ENCODE peak calls at places on chromosomes 1 and 21, in nine cellular contexts. One of them, this sample, is unnamed.

GRCh38 chr1:50497007-50497406 is 73.8 kb upstream of the DMRTA2 start:
- DNase-seq in activated CD8-positive, alpha-beta memory T cell treated with anti-CD3 and anti-CD28 coated beads, Interleukin-2, amount 10 ng/mL, durations not matched to agents 7 days and 5 days: no peak
- DNase-seq in NCI-H226: no peak
- DNase-seq in RKO: no peak
- DNase-seq in RCC 7860: no peak
- DNase-seq in epithelial cell of esophagus: no peak
- DNase-seq in nephron progenitor cell: no peak
- DNase-seq in AG04450: no peak
- DNase-seq in activated T-helper 1 cell treated with anti-CD3 and anti-CD28 coated beads, Interleukin-2, amount 50 U/mL, for 16 hours: no peak
- DNase-seq in this sample: no peak

GRCh38 chr1:16183157-16183556 is 27.3 kb upstream of the EPHA2 start:
- DNase-seq in activated CD8-positive, alpha-beta memory T cell treated with anti-CD3 and anti-CD28 coated beads, Interleukin-2, amount 10 ng/mL, durations not matched to agents 7 days and 5 days: no peak
- DNase-seq in NCI-H226: peak
- DNase-seq in RKO: peak
- DNase-seq in RCC 7860: peak
- DNase-seq in epithelial cell of esophagus: peak
- DNase-seq in nephron progenitor cell: no peak
- DNase-seq in AG04450: no peak
- DNase-seq in activated T-helper 1 cell treated with anti-CD3 and anti-CD28 coated beads, Interleukin-2, amount 50 U/mL, for 16 hours: no peak
- DNase-seq in this sample: no peak

GRCh38 chr1:7574121-7575040 is 196.7 kb upstream of the VAMP3 start:
- DNase-seq in activated CD8-positive, alpha-beta memory T cell treated with anti-CD3 and anti-CD28 coated beads, Interleukin-2, amount 10 ng/mL, durations not matched to agents 7 days and 5 days: no peak
- DNase-seq in NCI-H226: no peak
- DNase-seq in RKO: no peak
- DNase-seq in RCC 7860: no peak
- DNase-seq in epithelial cell of esophagus: no peak
- DNase-seq in nephron progenitor cell: no peak
- DNase-seq in AG04450: no peak
- DNase-seq in activated T-helper 1 cell treated with anti-CD3 and anti-CD28 coated beads, Interleukin-2, amount 50 U/mL, for 16 hours: no peak
- DNase-seq in this sample: no peak

GRCh38 chr1:202599669-202600431 is 110.4 kb downstream of the SYT2 start:
- DNase-seq in activated CD8-positive, alpha-beta memory T cell treated with anti-CD3 and anti-CD28 coated beads, Interleukin-2, amount 10 ng/mL, durations not matched to agents 7 days and 5 days: peak
- DNase-seq in NCI-H226: peak
- DNase-seq in RKO: peak
- DNase-seq in RCC 7860: peak
- DNase-seq in epithelial cell of esophagus: peak
- DNase-seq in nephron progenitor cell: peak
- DNase-seq in AG04450: peak
- DNase-seq in activated T-helper 1 cell treated with anti-CD3 and anti-CD28 coated beads, Interleukin-2, amount 50 U/mL, for 16 hours: no peak
- DNase-seq in this sample: peak

GRCh38 chr1:43238104-43238503 is 31.7 kb upstream of the TMEM125 start:
- DNase-seq in activated CD8-positive, alpha-beta memory T cell treated with anti-CD3 and anti-CD28 coated beads, Interleukin-2, amount 10 ng/mL, durations not matched to agents 7 days and 5 days: peak
- DNase-seq in NCI-H226: peak
- DNase-seq in RKO: peak
- DNase-seq in RCC 7860: peak
- DNase-seq in epithelial cell of esophagus: peak
- DNase-seq in nephron progenitor cell: peak
- DNase-seq in AG04450: peak
- DNase-seq in activated T-helper 1 cell treated with anti-CD3 and anti-CD28 coated beads, Interleukin-2, amount 50 U/mL, for 16 hours: no peak
- DNase-seq in this sample: peak

GRCh38 chr1:29245876-29246275 is 9.6 kb downstream of the PTPRU start:
- DNase-seq in activated CD8-positive, alpha-beta memory T cell treated with anti-CD3 and anti-CD28 coated beads, Interleukin-2, amount 10 ng/mL, durations not matched to agents 7 days and 5 days: no peak
- DNase-seq in NCI-H226: peak
- DNase-seq in RKO: peak
- DNase-seq in RCC 7860: no peak
- DNase-seq in epithelial cell of esophagus: peak
- DNase-seq in nephron progenitor cell: no peak
- DNase-seq in AG04450: no peak
- DNase-seq in activated T-helper 1 cell treated with anti-CD3 and anti-CD28 coated beads, Interleukin-2, amount 50 U/mL, for 16 hours: no peak
- DNase-seq in this sample: no peak

GRCh38 chr1:50973875-50974617 is 4.0 kb downstream of the CDKN2C start:
- DNase-seq in activated CD8-positive, alpha-beta memory T cell treated with anti-CD3 and anti-CD28 coated beads, Interleukin-2, amount 10 ng/mL, durations not matched to agents 7 days and 5 days: no peak
- DNase-seq in NCI-H226: no peak
- DNase-seq in RKO: no peak
- DNase-seq in RCC 7860: peak
- DNase-seq in epithelial cell of esophagus: no peak
- DNase-seq in nephron progenitor cell: no peak
- DNase-seq in AG04450: no peak
- DNase-seq in activated T-helper 1 cell treated with anti-CD3 and anti-CD28 coated beads, Interleukin-2, amount 50 U/mL, for 16 hours: no peak
- DNase-seq in this sample: peak

GRCh38 chr1:200900877-200901276 is 6.2 kb downstream of the INAVA start:
- DNase-seq in activated CD8-positive, alpha-beta memory T cell treated with anti-CD3 and anti-CD28 coated beads, Interleukin-2, amount 10 ng/mL, durations not matched to agents 7 days and 5 days: no peak
- DNase-seq in NCI-H226: no peak
- DNase-seq in RKO: no peak
- DNase-seq in RCC 7860: no peak
- DNase-seq in epithelial cell of esophagus: no peak
- DNase-seq in nephron progenitor cell: no peak
- DNase-seq in AG04450: no peak
- DNase-seq in activated T-helper 1 cell treated with anti-CD3 and anti-CD28 coated beads, Interleukin-2, amount 50 U/mL, for 16 hours: no peak
- DNase-seq in this sample: no peak

GRCh38 chr21:41045534-41046268 is 122.3 kb upstream of the BACE2 start:
- DNase-seq in activated CD8-positive, alpha-beta memory T cell treated with anti-CD3 and anti-CD28 coated beads, Interleukin-2, amount 10 ng/mL, durations not matched to agents 7 days and 5 days: no peak
- DNase-seq in NCI-H226: no peak
- DNase-seq in RKO: peak
- DNase-seq in RCC 7860: no peak
- DNase-seq in epithelial cell of esophagus: peak
- DNase-seq in nephron progenitor cell: peak
- DNase-seq in AG04450: no peak
- DNase-seq in activated T-helper 1 cell treated with anti-CD3 and anti-CD28 coated beads, Interleukin-2, amount 50 U/mL, for 16 hours: no peak
- DNase-seq in this sample: peak

GRCh38 chr1:56473582-56474270 is 105.6 kb downstream of the PLPP3 start:
- DNase-seq in activated CD8-positive, alpha-beta memory T cell treated with anti-CD3 and anti-CD28 coated beads, Interleukin-2, amount 10 ng/mL, durations not matched to agents 7 days and 5 days: no peak
- DNase-seq in NCI-H226: no peak
- DNase-seq in RKO: no peak
- DNase-seq in RCC 7860: no peak
- DNase-seq in epithelial cell of esophagus: no peak
- DNase-seq in nephron progenitor cell: no peak
- DNase-seq in AG04450: no peak
- DNase-seq in activated T-helper 1 cell treated with anti-CD3 and anti-CD28 coated beads, Interleukin-2, amount 50 U/mL, for 16 hours: no peak
- DNase-seq in this sample: no peak

GRCh38 chr1:235945775-235946565 is 79.3 kb upstream of the LYST start:
- DNase-seq in activated CD8-positive, alpha-beta memory T cell treated with anti-CD3 and anti-CD28 coated beads, Interleukin-2, amount 10 ng/mL, durations not matched to agents 7 days and 5 days: no peak
- DNase-seq in NCI-H226: no peak
- DNase-seq in RKO: no peak
- DNase-seq in RCC 7860: no peak
- DNase-seq in epithelial cell of esophagus: no peak
- DNase-seq in nephron progenitor cell: no peak
- DNase-seq in AG04450: no peak
- DNase-seq in activated T-helper 1 cell treated with anti-CD3 and anti-CD28 coated beads, Interleukin-2, amount 50 U/mL, for 16 hours: no peak
- DNase-seq in this sample: no peak

GRCh38 chr1:183244466-183244865 is 58.4 kb downstream of the LAMC2 start:
- DNase-seq in activated CD8-positive, alpha-beta memory T cell treated with anti-CD3 and anti-CD28 coated beads, Interleukin-2, amount 10 ng/mL, durations not matched to agents 7 days and 5 days: no peak
- DNase-seq in NCI-H226: no peak
- DNase-seq in RKO: no peak
- DNase-seq in RCC 7860: no peak
- DNase-seq in epithelial cell of esophagus: no peak
- DNase-seq in nephron progenitor cell: peak
- DNase-seq in AG04450: no peak
- DNase-seq in activated T-helper 1 cell treated with anti-CD3 and anti-CD28 coated beads, Interleukin-2, amount 50 U/mL, for 16 hours: no peak
- DNase-seq in this sample: no peak

GRCh38 chr1:233480198-233480597 is 133.7 kb upstream of the KCNK1 start:
- DNase-seq in activated CD8-positive, alpha-beta memory T cell treated with anti-CD3 and anti-CD28 coated beads, Interleukin-2, amount 10 ng/mL, durations not matched to agents 7 days and 5 days: no peak
- DNase-seq in NCI-H226: no peak
- DNase-seq in RKO: no peak
- DNase-seq in RCC 7860: no peak
- DNase-seq in epithelial cell of esophagus: no peak
- DNase-seq in nephron progenitor cell: no peak
- DNase-seq in AG04450: no peak
- DNase-seq in activated T-helper 1 cell treated with anti-CD3 and anti-CD28 coated beads, Interleukin-2, amount 50 U/mL, for 16 hours: no peak
- DNase-seq in this sample: no peak

GRCh38 chr1:178189814-178190213 is 95.9 kb downstream of the RASAL2 start:
- DNase-seq in activated CD8-positive, alpha-beta memory T cell treated with anti-CD3 and anti-CD28 coated beads, Interleukin-2, amount 10 ng/mL, durations not matched to agents 7 days and 5 days: no peak
- DNase-seq in NCI-H226: no peak
- DNase-seq in RKO: peak
- DNase-seq in RCC 7860: peak
- DNase-seq in epithelial cell of esophagus: peak
- DNase-seq in nephron progenitor cell: peak
- DNase-seq in AG04450: no peak
- DNase-seq in activated T-helper 1 cell treated with anti-CD3 and anti-CD28 coated beads, Interleukin-2, amount 50 U/mL, for 16 hours: no peak
- DNase-seq in this sample: peak

GRCh38 chr1:56098956-56099355 is 480.4 kb downstream of the PLPP3 start:
- DNase-seq in activated CD8-positive, alpha-beta memory T cell treated with anti-CD3 and anti-CD28 coated beads, Interleukin-2, amount 10 ng/mL, durations not matched to agents 7 days and 5 days: no peak
- DNase-seq in NCI-H226: no peak
- DNase-seq in RKO: no peak
- DNase-seq in RCC 7860: no peak
- DNase-seq in epithelial cell of esophagus: no peak
- DNase-seq in nephron progenitor cell: no peak
- DNase-seq in AG04450: no peak
- DNase-seq in activated T-helper 1 cell treated with anti-CD3 and anti-CD28 coated beads, Interleukin-2, amount 50 U/mL, for 16 hours: no peak
- DNase-seq in this sample: no peak

GRCh38 chr1:29202053-29202452 is 20.4 kb upstream of the SRSF4 start:
- DNase-seq in activated CD8-positive, alpha-beta memory T cell treated with anti-CD3 and anti-CD28 coated beads, Interleukin-2, amount 10 ng/mL, durations not matched to agents 7 days and 5 days: no peak
- DNase-seq in NCI-H226: no peak
- DNase-seq in RKO: no peak
- DNase-seq in RCC 7860: no peak
- DNase-seq in epithelial cell of esophagus: no peak
- DNase-seq in nephron progenitor cell: no peak
- DNase-seq in AG04450: no peak
- DNase-seq in activated T-helper 1 cell treated with anti-CD3 and anti-CD28 coated beads, Interleukin-2, amount 50 U/mL, for 16 hours: no peak
- DNase-seq in this sample: no peak

GRCh38 chr1:98429851-98430496 is 231.5 kb upstream of the SNX7 start:
- DNase-seq in activated CD8-positive, alpha-beta memory T cell treated with anti-CD3 and anti-CD28 coated beads, Interleukin-2, amount 10 ng/mL, durations not matched to agents 7 days and 5 days: no peak
- DNase-seq in NCI-H226: no peak
- DNase-seq in RKO: no peak
- DNase-seq in RCC 7860: no peak
- DNase-seq in epithelial cell of esophagus: no peak
- DNase-seq in nephron progenitor cell: peak
- DNase-seq in AG04450: no peak
- DNase-seq in activated T-helper 1 cell treated with anti-CD3 and anti-CD28 coated beads, Interleukin-2, amount 50 U/mL, for 16 hours: no peak
- DNase-seq in this sample: no peak

GRCh38 chr1:201693019-201693372 is 136.0 kb upstream of the IPO9 start:
- DNase-seq in activated CD8-positive, alpha-beta memory T cell treated with anti-CD3 and anti-CD28 coated beads, Interleukin-2, amount 10 ng/mL, durations not matched to agents 7 days and 5 days: no peak
- DNase-seq in NCI-H226: no peak
- DNase-seq in RKO: no peak
- DNase-seq in RCC 7860: no peak
- DNase-seq in epithelial cell of esophagus: no peak
- DNase-seq in nephron progenitor cell: no peak
- DNase-seq in AG04450: no peak
- DNase-seq in activated T-helper 1 cell treated with anti-CD3 and anti-CD28 coated beads, Interleukin-2, amount 50 U/mL, for 16 hours: no peak
- DNase-seq in this sample: no peak

GRCh38 chr1:15538750-15539149 is 12.1 kb downstream of the DNAJC16 start:
- DNase-seq in activated CD8-positive, alpha-beta memory T cell treated with anti-CD3 and anti-CD28 coated beads, Interleukin-2, amount 10 ng/mL, durations not matched to agents 7 days and 5 days: no peak
- DNase-seq in NCI-H226: no peak
- DNase-seq in RKO: no peak
- DNase-seq in RCC 7860: no peak
- DNase-seq in epithelial cell of esophagus: peak
- DNase-seq in nephron progenitor cell: no peak
- DNase-seq in AG04450: no peak
- DNase-seq in activated T-helper 1 cell treated with anti-CD3 and anti-CD28 coated beads, Interleukin-2, amount 50 U/mL, for 16 hours: no peak
- DNase-seq in this sample: no peak

GRCh38 chr1:157399984-157400382 is 152.3 kb downstream of the FCRL5 start:
- DNase-seq in activated CD8-positive, alpha-beta memory T cell treated with anti-CD3 and anti-CD28 coated beads, Interleukin-2, amount 10 ng/mL, durations not matched to agents 7 days and 5 days: no peak
- DNase-seq in NCI-H226: peak
- DNase-seq in RKO: peak
- DNase-seq in RCC 7860: no peak
- DNase-seq in epithelial cell of esophagus: peak
- DNase-seq in nephron progenitor cell: no peak
- DNase-seq in AG04450: no peak
- DNase-seq in activated T-helper 1 cell treated with anti-CD3 and anti-CD28 coated beads, Interleukin-2, amount 50 U/mL, for 16 hours: no peak
- DNase-seq in this sample: no peak

GRCh38 chr1:33000427-33001026 is 35.9 kb upstream of the RNF19B start:
- DNase-seq in activated CD8-positive, alpha-beta memory T cell treated with anti-CD3 and anti-CD28 coated beads, Interleukin-2, amount 10 ng/mL, durations not matched to agents 7 days and 5 days: no peak
- DNase-seq in NCI-H226: no peak
- DNase-seq in RKO: no peak
- DNase-seq in RCC 7860: no peak
- DNase-seq in epithelial cell of esophagus: no peak
- DNase-seq in nephron progenitor cell: no peak
- DNase-seq in AG04450: no peak
- DNase-seq in activated T-helper 1 cell treated with anti-CD3 and anti-CD28 coated beads, Interleukin-2, amount 50 U/mL, for 16 hours: no peak
- DNase-seq in this sample: no peak

GRCh38 chr1:156848461-156849150 is 10.3 kb downstream of the INSRR start:
- DNase-seq in activated CD8-positive, alpha-beta memory T cell treated with anti-CD3 and anti-CD28 coated beads, Interleukin-2, amount 10 ng/mL, durations not matched to agents 7 days and 5 days: peak
- DNase-seq in NCI-H226: no peak
- DNase-seq in RKO: no peak
- DNase-seq in RCC 7860: no peak
- DNase-seq in epithelial cell of esophagus: peak
- DNase-seq in nephron progenitor cell: peak
- DNase-seq in AG04450: no peak
- DNase-seq in activated T-helper 1 cell treated with anti-CD3 and anti-CD28 coated beads, Interleukin-2, amount 50 U/mL, for 16 hours: peak
- DNase-seq in this sample: peak

GRCh38 chr1:36096500-36097412 is 8.1 kb downstream of the ADPRS start:
- DNase-seq in activated CD8-positive, alpha-beta memory T cell treated with anti-CD3 and anti-CD28 coated beads, Interleukin-2, amount 10 ng/mL, durations not matched to agents 7 days and 5 days: no peak
- DNase-seq in NCI-H226: peak
- DNase-seq in RKO: peak
- DNase-seq in RCC 7860: peak
- DNase-seq in epithelial cell of esophagus: no peak
- DNase-seq in nephron progenitor cell: peak
- DNase-seq in AG04450: no peak
- DNase-seq in activated T-helper 1 cell treated with anti-CD3 and anti-CD28 coated beads, Interleukin-2, amount 50 U/mL, for 16 hours: no peak
- DNase-seq in this sample: peak

GRCh38 chr1:4553761-4554160 is 100.6 kb upstream of the AJAP1 start:
- DNase-seq in activated CD8-positive, alpha-beta memory T cell treated with anti-CD3 and anti-CD28 coated beads, Interleukin-2, amount 10 ng/mL, durations not matched to agents 7 days and 5 days: no peak
- DNase-seq in NCI-H226: no peak
- DNase-seq in RKO: no peak
- DNase-seq in RCC 7860: no peak
- DNase-seq in epithelial cell of esophagus: no peak
- DNase-seq in nephron progenitor cell: no peak
- DNase-seq in AG04450: no peak
- DNase-seq in activated T-helper 1 cell treated with anti-CD3 and anti-CD28 coated beads, Interleukin-2, amount 50 U/mL, for 16 hours: no peak
- DNase-seq in this sample: no peak

GRCh38 chr1:11298390-11299224 is 25.6 kb downstream of the UBIAD1 start:
- DNase-seq in activated CD8-positive, alpha-beta memory T cell treated with anti-CD3 and anti-CD28 coated beads, Interleukin-2, amount 10 ng/mL, durations not matched to agents 7 days and 5 days: no peak
- DNase-seq in NCI-H226: no peak
- DNase-seq in RKO: no peak
- DNase-seq in RCC 7860: no peak
- DNase-seq in epithelial cell of esophagus: no peak
- DNase-seq in nephron progenitor cell: no peak
- DNase-seq in AG04450: no peak
- DNase-seq in activated T-helper 1 cell treated with anti-CD3 and anti-CD28 coated beads, Interleukin-2, amount 50 U/mL, for 16 hours: no peak
- DNase-seq in this sample: no peak

GRCh38 chr1:245441699-245442098 is 286.9 kb downstream of the KIF26B start:
- DNase-seq in activated CD8-positive, alpha-beta memory T cell treated with anti-CD3 and anti-CD28 coated beads, Interleukin-2, amount 10 ng/mL, durations not matched to agents 7 days and 5 days: no peak
- DNase-seq in NCI-H226: no peak
- DNase-seq in RKO: no peak
- DNase-seq in RCC 7860: no peak
- DNase-seq in epithelial cell of esophagus: no peak
- DNase-seq in nephron progenitor cell: no peak
- DNase-seq in AG04450: no peak
- DNase-seq in activated T-helper 1 cell treated with anti-CD3 and anti-CD28 coated beads, Interleukin-2, amount 50 U/mL, for 16 hours: no peak
- DNase-seq in this sample: no peak

GRCh38 chr21:45632897-45633260 is 10.6 kb upstream of the PCBP3 start:
- DNase-seq in activated CD8-positive, alpha-beta memory T cell treated with anti-CD3 and anti-CD28 coated beads, Interleukin-2, amount 10 ng/mL, durations not matched to agents 7 days and 5 days: no peak
- DNase-seq in NCI-H226: no peak
- DNase-seq in RKO: no peak
- DNase-seq in RCC 7860: no peak
- DNase-seq in epithelial cell of esophagus: no peak
- DNase-seq in nephron progenitor cell: no peak
- DNase-seq in AG04450: no peak
- DNase-seq in activated T-helper 1 cell treated with anti-CD3 and anti-CD28 coated beads, Interleukin-2, amount 50 U/mL, for 16 hours: no peak
- DNase-seq in this sample: no peak

GRCh38 chr1:228084325-228084724 is 1.8 kb downstream of the ARF1 start:
- DNase-seq in activated CD8-positive, alpha-beta memory T cell treated with anti-CD3 and anti-CD28 coated beads, Interleukin-2, amount 10 ng/mL, durations not matched to agents 7 days and 5 days: no peak
- DNase-seq in NCI-H226: no peak
- DNase-seq in RKO: peak
- DNase-seq in RCC 7860: peak
- DNase-seq in epithelial cell of esophagus: peak
- DNase-seq in nephron progenitor cell: no peak
- DNase-seq in AG04450: peak
- DNase-seq in activated T-helper 1 cell treated with anti-CD3 and anti-CD28 coated beads, Interleukin-2, amount 50 U/mL, for 16 hours: no peak
- DNase-seq in this sample: no peak

GRCh38 chr1:247322437-247322836 is 9.2 kb downstream of the ZNF496 start:
- DNase-seq in activated CD8-positive, alpha-beta memory T cell treated with anti-CD3 and anti-CD28 coated beads, Interleukin-2, amount 10 ng/mL, durations not matched to agents 7 days and 5 days: no peak
- DNase-seq in NCI-H226: no peak
- DNase-seq in RKO: no peak
- DNase-seq in RCC 7860: no peak
- DNase-seq in epithelial cell of esophagus: no peak
- DNase-seq in nephron progenitor cell: no peak
- DNase-seq in AG04450: no peak
- DNase-seq in activated T-helper 1 cell treated with anti-CD3 and anti-CD28 coated beads, Interleukin-2, amount 50 U/mL, for 16 hours: no peak
- DNase-seq in this sample: no peak

GRCh38 chr21:14559144-14559543 is 13.0 kb upstream of the SAMSN1 start:
- DNase-seq in activated CD8-positive, alpha-beta memory T cell treated with anti-CD3 and anti-CD28 coated beads, Interleukin-2, amount 10 ng/mL, durations not matched to agents 7 days and 5 days: no peak
- DNase-seq in NCI-H226: no peak
- DNase-seq in RKO: no peak
- DNase-seq in RCC 7860: no peak
- DNase-seq in epithelial cell of esophagus: no peak
- DNase-seq in nephron progenitor cell: no peak
- DNase-seq in AG04450: no peak
- DNase-seq in activated T-helper 1 cell treated with anti-CD3 and anti-CD28 coated beads, Interleukin-2, amount 50 U/mL, for 16 hours: no peak
- DNase-seq in this sample: no peak

GRCh38 chr21:20856926-20857325 is 141.3 kb upstream of the NCAM2 start:
- DNase-seq in activated CD8-positive, alpha-beta memory T cell treated with anti-CD3 and anti-CD28 coated beads, Interleukin-2, amount 10 ng/mL, durations not matched to agents 7 days and 5 days: no peak
- DNase-seq in NCI-H226: no peak
- DNase-seq in RKO: no peak
- DNase-seq in RCC 7860: no peak
- DNase-seq in epithelial cell of esophagus: no peak
- DNase-seq in nephron progenitor cell: no peak
- DNase-seq in AG04450: no peak
- DNase-seq in activated T-helper 1 cell treated with anti-CD3 and anti-CD28 coated beads, Interleukin-2, amount 50 U/mL, for 16 hours: no peak
- DNase-seq in this sample: no peak